ENCODE peak calls at places on chromosomes 2 and 18, in five cellular contexts. One of them, this sample, is unnamed.
A peak's percentile ranks its signal among the peaks of the same experiment; 100 is the strongest.

GRCh38 chr2:235113854-235114253 is 162.0 kb downstream of the SH3BP4 start:
- DNase-seq in A549: no peak
- DNase-seq in GM23338: peak; percentile 79
- DNase-seq in SK-N-SH: no peak
- DNase-seq in K562: no peak
- DNase-seq in this sample: no peak

GRCh38 chr2:17578466-17578928 is 38.0 kb downstream of the VSNL1 start:
- DNase-seq in A549: no peak
- DNase-seq in GM23338: no peak
- DNase-seq in SK-N-SH: no peak
- DNase-seq in K562: no peak
- DNase-seq in this sample: no peak

GRCh38 chr2:150169230-150169629 is 318.2 kb downstream of the RND3 start:
- DNase-seq in A549: peak; percentile 55
- DNase-seq in GM23338: no peak
- DNase-seq in SK-N-SH: no peak
- DNase-seq in K562: no peak
- DNase-seq in this sample: no peak

GRCh38 chr18:40851014-40851429 is 1104.0 kb upstream of the PIK3C3 start:
- DNase-seq in A549: no peak
- DNase-seq in GM23338: no peak
- DNase-seq in SK-N-SH: no peak
- DNase-seq in K562: no peak
- DNase-seq in this sample: no peak

GRCh38 chr2:176083796-176084261 is at the start of gene EVX2:
- DNase-seq in A549: no peak
- DNase-seq in GM23338: peak; percentile 31
- DNase-seq in SK-N-SH: no peak
- DNase-seq in K562: no peak
- DNase-seq in this sample: no peak

GRCh38 chr2:112217854-112218253 is 37.0 kb downstream of the ZC3H8 start:
- DNase-seq in A549: no peak
- DNase-seq in GM23338: no peak
- DNase-seq in SK-N-SH: no peak
- DNase-seq in K562: no peak
- DNase-seq in this sample: no peak

GRCh38 chr2:226074391-226074790 is 674.9 kb downstream of the NYAP2 start:
- DNase-seq in A549: no peak
- DNase-seq in GM23338: no peak
- DNase-seq in SK-N-SH: no peak
- DNase-seq in K562: no peak
- DNase-seq in this sample: no peak

GRCh38 chr2:126586321-126586720 is 69.6 kb upstream of the GYPC start:
- DNase-seq in A549: no peak
- DNase-seq in GM23338: no peak
- DNase-seq in SK-N-SH: no peak
- DNase-seq in K562: no peak
- DNase-seq in this sample: no peak

GRCh38 chr18:44687421-44687820 is 6.7 kb downstream of the SETBP1 start:
- DNase-seq in A549: no peak
- DNase-seq in GM23338: no peak
- DNase-seq in SK-N-SH: peak; percentile 25
- DNase-seq in K562: no peak
- DNase-seq in this sample: no peak

GRCh38 chr18:62131305-62131909 is 55.4 kb downstream of the PIGN start:
- DNase-seq in A549: peak; percentile 50
- DNase-seq in GM23338: peak; percentile 75
- DNase-seq in SK-N-SH: peak; percentile 50
- DNase-seq in K562: peak; percentile 43
- DNase-seq in this sample: peak; percentile 51

GRCh38 chr2:207847098-207847806 is 77.5 kb upstream of the FZD5 start:
- DNase-seq in A549: no peak
- DNase-seq in GM23338: no peak
- DNase-seq in SK-N-SH: no peak
- DNase-seq in K562: no peak
- DNase-seq in this sample: no peak

GRCh38 chr2:60329225-60329624 is 224.2 kb downstream of the BCL11A start:
- DNase-seq in A549: no peak
- DNase-seq in GM23338: no peak
- DNase-seq in SK-N-SH: no peak
- DNase-seq in K562: no peak
- DNase-seq in this sample: no peak

GRCh38 chr18:46051731-46052461 is 20.2 kb downstream of the PSTPIP2 start:
- DNase-seq in A549: peak; percentile 37
- DNase-seq in GM23338: no peak
- DNase-seq in SK-N-SH: no peak
- DNase-seq in K562: no peak
- DNase-seq in this sample: no peak

GRCh38 chr2:240963376-240964220 is 34.8 kb upstream of the SNED1 start:
- DNase-seq in A549: no peak
- DNase-seq in GM23338: no peak
- DNase-seq in SK-N-SH: peak; percentile 30
- DNase-seq in K562: no peak
- DNase-seq in this sample: no peak

GRCh38 chr18:22737054-22737453 is 196.1 kb upstream of the RBBP8 start:
- DNase-seq in A549: no peak
- DNase-seq in GM23338: no peak
- DNase-seq in SK-N-SH: no peak
- DNase-seq in K562: no peak
- DNase-seq in this sample: no peak

GRCh38 chr2:183597841-183598240 is 473.6 kb downstream of the NUP35 start:
- DNase-seq in A549: no peak
- DNase-seq in GM23338: no peak
- DNase-seq in SK-N-SH: no peak
- DNase-seq in K562: no peak
- DNase-seq in this sample: no peak

GRCh38 chr2:168457177-168457905 is 1.3 kb downstream of the CERS6 start:
- DNase-seq in A549: no peak
- DNase-seq in GM23338: no peak
- DNase-seq in SK-N-SH: no peak
- DNase-seq in K562: no peak
- DNase-seq in this sample: peak; percentile 57

GRCh38 chr2:10285578-10286198 is 17.0 kb upstream of the HPCAL1 start:
- DNase-seq in A549: peak; percentile 90
- DNase-seq in GM23338: no peak
- DNase-seq in SK-N-SH: peak; percentile 95
- DNase-seq in K562: no peak
- DNase-seq in this sample: peak; percentile 70

GRCh38 chr2:62042944-62043343 is 137.5 kb downstream of the COMMD1 start:
- DNase-seq in A549: no peak
- DNase-seq in GM23338: no peak
- DNase-seq in SK-N-SH: no peak
- DNase-seq in K562: no peak
- DNase-seq in this sample: no peak

GRCh38 chr2:186641807-186642321 is 52.0 kb upstream of the FAM171B start:
- DNase-seq in A549: peak; percentile 79
- DNase-seq in GM23338: peak; percentile 69
- DNase-seq in SK-N-SH: peak; percentile 56
- DNase-seq in K562: peak; percentile 44
- DNase-seq in this sample: peak; percentile 11

GRCh38 chr2:85589982-85590791 is 5.4 kb upstream of the RNF181 start:
- DNase-seq in A549: no peak
- DNase-seq in GM23338: no peak
- DNase-seq in SK-N-SH: no peak
- DNase-seq in K562: no peak
- DNase-seq in this sample: no peak

GRCh38 chr18:42163316-42163715 is 208.3 kb downstream of the PIK3C3 start:
- DNase-seq in A549: no peak
- DNase-seq in GM23338: no peak
- DNase-seq in SK-N-SH: no peak
- DNase-seq in K562: no peak
- DNase-seq in this sample: no peak

GRCh38 chr2:224754129-224754528 is 38.0 kb upstream of the CCDC195 start:
- DNase-seq in A549: no peak
- DNase-seq in GM23338: no peak
- DNase-seq in SK-N-SH: no peak
- DNase-seq in K562: no peak
- DNase-seq in this sample: no peak

GRCh38 chr2:189751080-189751658 is 11.4 kb downstream of the OSGEPL1 start:
- DNase-seq in A549: peak; percentile 38
- DNase-seq in GM23338: peak; percentile 77
- DNase-seq in SK-N-SH: peak; percentile 49
- DNase-seq in K562: peak; percentile 41
- DNase-seq in this sample: peak; percentile 48

GRCh38 chr2:46144133-46144800 is 152.9 kb upstream of the EPAS1 start:
- DNase-seq in A549: no peak
- DNase-seq in GM23338: peak; percentile 28
- DNase-seq in SK-N-SH: no peak
- DNase-seq in K562: no peak
- DNase-seq in this sample: no peak

GRCh38 chr2:207770602-207771404 is 1.1 kb upstream of the FZD5 start:
- DNase-seq in A549: no peak
- DNase-seq in GM23338: peak; percentile 65
- DNase-seq in SK-N-SH: no peak
- DNase-seq in K562: no peak
- DNase-seq in this sample: no peak

GRCh38 chr2:53289309-53290006 is 478.1 kb upstream of the CHAC2 start:
- DNase-seq in A549: no peak
- DNase-seq in GM23338: no peak
- DNase-seq in SK-N-SH: no peak
- DNase-seq in K562: no peak
- DNase-seq in this sample: no peak

GRCh38 chr2:84919885-84920580 is 14.6 kb downstream of the TMSB10 start:
- DNase-seq in A549: peak; percentile 98
- DNase-seq in GM23338: no peak
- DNase-seq in SK-N-SH: no peak
- DNase-seq in K562: peak; percentile 62
- DNase-seq in this sample: no peak

GRCh38 chr18:37270046-37270665 is 295.4 kb downstream of the CELF4 start:
- DNase-seq in A549: peak; percentile 22
- DNase-seq in GM23338: peak; percentile 85
- DNase-seq in SK-N-SH: no peak
- DNase-seq in K562: peak; percentile 56
- DNase-seq in this sample: peak; percentile 20

GRCh38 chr2:46487667-46488333 is 8.4 kb downstream of the TMEM247 start:
- DNase-seq in A549: peak; percentile 32
- DNase-seq in GM23338: peak; percentile 14
- DNase-seq in SK-N-SH: no peak
- DNase-seq in K562: peak; percentile 48
- DNase-seq in this sample: no peak

GRCh38 chr2:176680916-176681315 is 411.7 kb downstream of the MTX2 start:
- DNase-seq in A549: no peak
- DNase-seq in GM23338: no peak
- DNase-seq in SK-N-SH: no peak
- DNase-seq in K562: no peak
- DNase-seq in this sample: no peak

GRCh38 chr2:85323351-85323987 is 4.3 kb downstream of the TGOLN2 start:
- DNase-seq in A549: no peak
- DNase-seq in GM23338: no peak
- DNase-seq in SK-N-SH: no peak
- DNase-seq in K562: no peak
- DNase-seq in this sample: no peak

GRCh38 chr2:3689998-3690748 is 13.2 kb upstream of the DCDC2C start:
- DNase-seq in A549: no peak
- DNase-seq in GM23338: no peak
- DNase-seq in SK-N-SH: no peak
- DNase-seq in K562: no peak
- DNase-seq in this sample: no peak

GRCh38 chr2:127810637-127811396 is at the start of gene WDR33:
- DNase-seq in A549: peak; percentile 93
- DNase-seq in GM23338: peak; percentile 98
- DNase-seq in SK-N-SH: peak; percentile 96
- DNase-seq in K562: peak; percentile 97
- DNase-seq in this sample: peak; percentile 95

GRCh38 chr2:127807678-127808353 is 3.2 kb downstream of the WDR33 start:
- DNase-seq in A549: no peak
- DNase-seq in GM23338: no peak
- DNase-seq in SK-N-SH: no peak
- DNase-seq in K562: no peak
- DNase-seq in this sample: no peak

GRCh38 chr2:127811397-127811860 is 458 bp upstream of the WDR33 start:
- DNase-seq in A549: no peak
- DNase-seq in GM23338: peak; percentile 49
- DNase-seq in SK-N-SH: no peak
- DNase-seq in K562: peak; percentile 13
- DNase-seq in this sample: peak; percentile 37

GRCh38 chr2:127810156-127810636 is 775 bp downstream of the WDR33 start:
- DNase-seq in A549: no peak
- DNase-seq in GM23338: peak; percentile 67
- DNase-seq in SK-N-SH: peak; percentile 36
- DNase-seq in K562: peak; percentile 35
- DNase-seq in this sample: no peak

GRCh38 chr2:127805491-127805890 is 5.5 kb downstream of the WDR33 start:
- DNase-seq in A549: no peak
- DNase-seq in GM23338: no peak
- DNase-seq in SK-N-SH: no peak
- DNase-seq in K562: no peak
- DNase-seq in this sample: no peak
- H3K4me3 ChIP-seq in A549: no peak overlapping the region
- H3K4me3 ChIP-seq in GM23338: no peak overlapping the region
- H3K4me3 ChIP-seq in SK-N-SH: no peak overlapping the region
- H3K4me3 ChIP-seq in K562: no peak overlapping the region
- H3K4me3 ChIP-seq in this sample: no peak overlapping the region

GRCh38 chr18:50424877-50425690 is 50.2 kb downstream of the SKA1 start:
- DNase-seq in A549: no peak
- DNase-seq in GM23338: no peak
- DNase-seq in SK-N-SH: no peak
- DNase-seq in K562: peak; percentile 72
- DNase-seq in this sample: peak; percentile 60
- TF ChIP-seq REST in A549: no peak
- TF ChIP-seq REST in GM23338: no peak
- TF ChIP-seq REST in SK-N-SH: no peak
- TF ChIP-seq REST in K562: no peak
- TF ChIP-seq REST in this sample: no peak

DNA sequence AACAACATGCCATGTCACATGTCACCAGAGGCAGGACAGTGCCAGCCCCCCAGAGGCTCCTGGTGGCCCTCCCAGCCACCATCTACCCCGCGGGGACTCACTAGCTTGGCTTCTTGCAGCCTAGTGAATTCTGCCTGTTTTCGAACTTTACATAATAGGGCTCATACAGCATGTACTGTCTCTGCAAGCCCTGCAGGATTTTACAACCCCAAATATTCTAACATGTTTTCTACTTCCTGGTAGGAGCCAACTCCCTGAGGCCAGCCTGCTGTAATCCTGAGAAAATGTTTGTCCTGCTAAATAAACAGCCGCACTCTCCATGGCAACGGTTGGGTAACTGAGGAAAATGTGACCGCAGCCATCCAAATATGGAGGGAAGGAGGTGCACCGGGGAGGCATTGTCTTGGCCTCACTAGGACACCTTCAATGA is 2.7 kb downstream of the PER2 start:
- DNase-seq in A549: peak; percentile 96
- DNase-seq in GM23338: peak; percentile 54
- DNase-seq in SK-N-SH: no peak
- DNase-seq in K562: no peak
- DNase-seq in this sample: no peak
- H3K4me3 ChIP-seq in A549: peak overlapping the region; percentile 67
- H3K4me3 ChIP-seq in GM23338: no peak overlapping the region
- H3K4me3 ChIP-seq in SK-N-SH: no peak overlapping the region
- H3K4me3 ChIP-seq in K562: no peak overlapping the region
- H3K4me3 ChIP-seq in this sample: no peak overlapping the region

GRCh38 chr2:171522804-171523338 is 597 bp downstream of the CYBRD1 start:
- DNase-seq in A549: no peak
- DNase-seq in GM23338: peak; percentile 63
- DNase-seq in SK-N-SH: no peak
- DNase-seq in K562: peak; percentile 64
- DNase-seq in this sample: peak; percentile 44
- TF ChIP-seq REST in A549: no peak
- TF ChIP-seq REST in GM23338: no peak
- TF ChIP-seq REST in SK-N-SH: no peak
- TF ChIP-seq REST in K562: no peak
- TF ChIP-seq REST in this sample: peak; percentile 54

This sample was measured in HL-60.